ENCODE peak calls at places on chromosome 9, in eight cellular contexts. S is heart left ventricle, J is A673, Q is SK-N-SH, N is psoas muscle, A is PC-9, R is tibial nerve, P is OCI-LY7. T is an unnamed sample.

GRCh38 chr9:113580041-113580953 is 116.8 kb downstream of the RGS3 start:
- DNase-seq in S (peak; percentile 89), J (no peak), Q (no peak), N (peak; percentile 77), A (peak; percentile 93), R (peak; percentile 53), P (peak; percentile 58), T (peak; percentile 88)

GRCh38 chr9:114958021-114958846 is 27.8 kb upstream of the TNFSF8 start:
- DNase-seq in S (peak; percentile 60), J (no peak), Q (no peak), N (peak; percentile 30), A (no peak), R (no peak), P (no peak), T (no peak)

GRCh38 chr9:10612649-10613398 is at the start of gene PTPRD:
- DNase-seq in S (peak; percentile 23), J (peak; percentile 67), Q (peak; percentile 78), N (no peak), A (peak; percentile 5), R (no peak), P (no peak), T (peak; percentile 54)

GRCh38 chr9:565528-565927 is 276.0 kb upstream of the DMRT1 start:
- DNase-seq in S (no peak), J (no peak), Q (no peak), N (no peak), A (no peak), R (no peak), P (peak; percentile 92), T (no peak)

GRCh38 chr9:114606068-114606467 is 5.0 kb upstream of the TMEM268 start:
- DNase-seq in S (no peak), J (no peak), Q (peak; percentile 30), N (no peak), A (no peak), R (no peak), P (peak; percentile 66), T (no peak)

GRCh38 chr9:128191406-128192046 is at the start of gene CIZ1:
- DNase-seq in S (peak; percentile 87), J (peak; percentile 84), Q (peak; percentile 97), N (peak; percentile 84), A (peak; percentile 83), R (peak; percentile 63), P (peak; percentile 89), T (peak; percentile 62)

GRCh38 chr9:120841930-120842684 is 615 bp downstream of the PSMD5 start:
- DNase-seq in S (no peak), J (no peak), Q (no peak), N (no peak), A (no peak), R (no peak), P (peak; percentile 28), T (no peak)

GRCh38 chr9:27451207-27451792 is 72.8 kb upstream of the IFNK start:
- DNase-seq in S (no peak), J (peak; percentile 2), Q (no peak), N (no peak), A (no peak), R (no peak), P (no peak), T (no peak)

GRCh38 chr9:105883847-105884246 is 189.5 kb downstream of the TMEM38B start:
- DNase-seq in S (no peak), J (no peak), Q (no peak), N (no peak), A (no peak), R (no peak), P (no peak), T (no peak)

GRCh38 chr9:90061187-90061586 is 456.4 kb downstream of the GADD45G start:
- DNase-seq in S (no peak), J (no peak), Q (no peak), N (no peak), A (no peak), R (no peak), P (no peak), T (no peak)

GRCh38 chr9:118170032-118170955 is 466.1 kb downstream of the TLR4 start:
- DNase-seq in S (peak; percentile 22), J (peak; percentile 62), Q (peak; percentile 57), N (peak; percentile 23), A (peak; percentile 39), R (no peak), P (peak; percentile 16), T (no peak)

GRCh38 chr9:70389642-70390266 is 24.7 kb downstream of the KLF9 start:
- DNase-seq in S (peak; percentile 37), J (no peak), Q (no peak), N (peak; percentile 42), A (no peak), R (no peak), P (no peak), T (no peak)

GRCh38 chr9:107361816-107362215 is 78.7 kb downstream of the RAD23B start:
- DNase-seq in S (no peak), J (no peak), Q (no peak), N (no peak), A (no peak), R (no peak), P (no peak), T (no peak)

GRCh38 chr9:105264380-105264779 is 19.9 kb downstream of the SLC44A1 start:
- DNase-seq in S (no peak), J (no peak), Q (no peak), N (no peak), A (no peak), R (no peak), P (no peak), T (no peak)

DNA sequence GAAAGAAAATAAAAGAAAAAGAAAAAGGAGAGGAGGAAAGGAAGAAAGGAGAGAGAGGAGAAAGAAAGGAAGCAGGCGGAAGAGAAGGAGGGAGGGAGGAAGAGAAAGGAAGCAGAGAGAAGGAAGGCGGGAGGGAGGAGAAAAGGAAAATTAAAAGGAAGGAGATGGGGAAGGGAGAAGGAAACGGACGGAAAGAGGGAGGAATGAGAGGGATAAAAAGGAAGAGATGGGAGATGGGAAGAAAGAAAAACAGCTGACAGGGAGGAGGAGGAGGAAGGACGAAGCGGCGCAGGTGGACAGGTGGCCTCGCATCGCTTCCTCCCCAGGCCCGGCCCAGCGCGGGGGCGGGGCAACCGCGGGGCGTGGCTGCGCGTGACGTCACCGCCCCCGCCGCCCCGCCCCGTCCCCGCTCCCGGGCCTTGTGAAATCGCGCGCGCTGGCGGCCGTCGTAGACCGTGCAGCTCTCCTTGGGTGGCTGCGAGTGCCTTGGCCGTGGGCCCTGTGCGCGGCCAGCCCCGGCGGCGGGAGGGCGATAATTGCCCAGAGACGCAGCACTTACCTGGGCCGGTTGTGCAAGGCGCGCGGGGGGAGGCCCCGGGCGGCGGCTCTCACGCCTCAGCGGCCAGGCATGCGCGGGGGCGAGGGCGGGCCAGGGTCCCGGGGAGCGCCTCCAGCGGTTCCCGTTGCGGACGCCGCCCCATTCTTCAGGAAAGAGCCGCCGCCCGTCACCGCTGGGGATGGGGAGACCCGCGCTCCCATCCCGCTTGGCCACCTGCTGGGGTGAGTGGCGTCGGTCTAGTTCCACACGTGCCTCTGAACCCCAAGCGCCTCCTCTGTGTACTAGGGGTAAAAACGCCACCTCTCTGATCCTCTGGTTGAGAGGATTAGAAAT is 49.6 kb upstream of the FOXE1 start:
- DNase-seq in S (peak; percentile 78), J (peak; percentile 76), Q (peak; percentile 97), N (peak; percentile 60), A (peak; percentile 86), R (peak; percentile 41), P (peak; percentile 77), T (peak; percentile 87)
- H3K27ac ChIP-seq in S (no peak overlapping the region), J (no peak overlapping the region), Q (no peak overlapping the region), N (no peak overlapping the region), A (peak overlapping the region; percentile 85), R (no peak overlapping the region), P (no peak overlapping the region), T (peak overlapping the region; percentile 64)

GRCh38 chr9:97425992-97426336 is 14.1 kb downstream of the TDRD7 start:
- DNase-seq in S (no peak), J (no peak), Q (no peak), N (no peak), A (no peak), R (no peak), P (no peak), T (no peak)
- H3K27ac ChIP-seq in S (no peak overlapping the region), J (no peak overlapping the region), Q (no peak overlapping the region), N (no peak overlapping the region), A (no peak overlapping the region), R (no peak overlapping the region), P (no peak overlapping the region), T (no peak overlapping the region)

GRCh38 chr9:88777498-88778312 is 213.6 kb upstream of the S1PR3 start:
- DNase-seq in S (peak; percentile 77), J (peak; percentile 98), Q (no peak), N (peak; percentile 48), A (no peak), R (no peak), P (peak; percentile 55), T (no peak)

GRCh38 chr9:88775037-88775471 is 216.2 kb upstream of the S1PR3 start:
- DNase-seq in S (no peak), J (no peak), Q (no peak), N (no peak), A (peak; percentile 41), R (no peak), P (no peak), T (no peak)

GRCh38 chr9:88775966-88776365 is 215.3 kb upstream of the S1PR3 start:
- DNase-seq in S (no peak), J (no peak), Q (no peak), N (no peak), A (no peak), R (no peak), P (no peak), T (no peak)

GRCh38 chr9:88775559-88775958 is 215.7 kb upstream of the S1PR3 start:
- DNase-seq in S (no peak), J (no peak), Q (no peak), N (no peak), A (no peak), R (no peak), P (no peak), T (no peak)

GRCh38 chr9:88776717-88777497 is 214.4 kb upstream of the S1PR3 start:
- DNase-seq in S (no peak), J (no peak), Q (no peak), N (no peak), A (peak; percentile 41), R (no peak), P (no peak), T (no peak)
- H3K27ac ChIP-seq in S (no peak overlapping the region), J (peak overlapping the region; percentile 81), Q (peak overlapping the region; percentile 62), N (no peak overlapping the region), A (peak overlapping the region; percentile 98), R (peak overlapping the region; percentile 26), P (peak overlapping the region; percentile 51), T (no peak overlapping the region)

DNA sequence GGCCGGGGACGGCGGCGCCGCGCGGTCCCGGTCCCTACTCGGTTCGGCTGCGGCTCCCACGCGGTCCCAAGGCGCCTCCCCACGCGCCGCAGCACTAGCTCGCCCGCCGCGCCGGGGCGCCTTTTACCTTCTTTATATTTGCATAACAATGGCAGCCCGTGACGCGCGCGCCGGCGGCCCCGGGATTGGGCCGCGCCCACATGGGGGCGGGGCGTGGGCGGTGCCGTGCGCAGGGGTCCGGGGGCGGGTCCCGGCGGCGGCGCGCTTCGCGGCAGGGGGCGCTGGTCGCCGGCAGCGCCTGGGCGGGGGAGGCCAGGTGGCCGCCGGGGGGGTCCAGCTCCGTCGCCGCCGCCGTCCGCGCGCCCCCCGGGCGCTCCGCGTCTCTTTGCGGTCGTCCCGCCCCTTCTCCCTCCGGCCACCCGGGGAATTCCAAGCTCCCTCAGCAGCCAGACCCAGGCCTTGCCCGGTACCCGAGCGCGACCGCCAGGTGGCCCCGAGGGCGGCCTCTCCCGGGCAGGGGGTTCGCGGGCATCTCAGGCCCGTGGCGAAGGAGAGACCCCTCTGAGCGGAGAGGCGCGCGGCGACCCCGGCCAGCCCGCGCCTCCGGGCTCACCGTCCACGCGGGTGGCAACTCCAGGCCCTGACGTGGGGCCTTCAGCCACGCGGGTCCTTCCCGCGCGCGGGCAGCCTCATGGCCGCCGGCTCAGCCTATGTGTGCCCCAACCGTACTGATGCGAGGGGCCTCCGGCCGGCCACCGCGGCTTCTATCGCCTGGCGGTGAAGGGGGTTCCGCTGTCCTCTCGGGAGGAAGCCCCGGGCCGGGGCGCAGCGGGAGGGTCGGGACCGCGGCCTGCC is at the start of gene NRARP:
- DNase-seq in S (peak; percentile 95), J (peak; percentile 90), Q (peak; percentile 98), N (peak; percentile 84), A (peak; percentile 95), R (peak; percentile 68), P (peak; percentile 91), T (peak; percentile 86)
- H3K27ac ChIP-seq in S (peak within 1 kb of the TSS; percentile 98), J (peak within 1 kb of the TSS; percentile 70), Q (peak within 1 kb of the TSS; percentile 71), N (peak within 1 kb of the TSS; percentile 69), A (peak within 1 kb of the TSS; percentile 75), R (peak within 1 kb of the TSS; percentile 81), P (no peak within 1 kb of the TSS), T (peak within 1 kb of the TSS; percentile 93)

T was measured in breast epithelium.